ENCODE peak calls at places on chromosome X, in nine cellular contexts. One of them, this sample, is unnamed.

GRCh38 chrX:3962511-3963350 is 249.3 kb upstream of the PRKX start:
- DNase-seq in T-helper 1 cell: no peak
- DNase-seq in HS-27A: no peak
- DNase-seq in stimulated activated CD8-positive, alpha-beta memory T cell treated with anti-CD3 and anti-CD28 coated beads, Interleukin-7, amount 100 ng/mL, for 48 hours: no peak
- DNase-seq in RWPE1: no peak
- DNase-seq in GF-D8: no peak
- DNase-seq in NCI-H146: peak
- DNase-seq in endothelial cell: peak
- DNase-seq in Daoy: no peak
- DNase-seq in this sample: no peak

GRCh38 chrX:151896734-151897474 is 15.8 kb upstream of the MAGEA4 start:
- DNase-seq in GF-D8: no peak
- DNase-seq in stimulated activated CD8-positive, alpha-beta memory T cell treated with anti-CD3 and anti-CD28 coated beads, Interleukin-7, amount 100 ng/mL, for 48 hours: no peak
- DNase-seq in HS-27A: peak
- DNase-seq in T-helper 1 cell: no peak
- DNase-seq in endothelial cell: no peak
- DNase-seq in NCI-H146: no peak
- DNase-seq in Daoy: peak
- DNase-seq in RWPE1: no peak
- DNase-seq in this sample: no peak

GRCh38 chrX:72554448-72555140 is 18.0 kb downstream of the HDAC8 start:
- DNase-seq in RWPE1: peak
- DNase-seq in T-helper 1 cell: no peak
- DNase-seq in Daoy: peak
- DNase-seq in NCI-H146: no peak
- DNase-seq in GF-D8: no peak
- DNase-seq in stimulated activated CD8-positive, alpha-beta memory T cell treated with anti-CD3 and anti-CD28 coated beads, Interleukin-7, amount 100 ng/mL, for 48 hours: no peak
- DNase-seq in HS-27A: no peak
- DNase-seq in endothelial cell: peak
- DNase-seq in this sample: no peak

GRCh38 chrX:41491267-41492004 is 44.3 kb downstream of the NYX start:
- DNase-seq in endothelial cell: no peak
- DNase-seq in Daoy: peak
- DNase-seq in RWPE1: peak
- DNase-seq in HS-27A: peak
- DNase-seq in stimulated activated CD8-positive, alpha-beta memory T cell treated with anti-CD3 and anti-CD28 coated beads, Interleukin-7, amount 100 ng/mL, for 48 hours: no peak
- DNase-seq in T-helper 1 cell: no peak
- DNase-seq in NCI-H146: no peak
- DNase-seq in GF-D8: no peak
- DNase-seq in this sample: no peak

GRCh38 chrX:107823456-107823855 is 2.2 kb upstream of the MID2 start:
- DNase-seq in RWPE1: no peak
- DNase-seq in Daoy: peak
- DNase-seq in stimulated activated CD8-positive, alpha-beta memory T cell treated with anti-CD3 and anti-CD28 coated beads, Interleukin-7, amount 100 ng/mL, for 48 hours: no peak
- DNase-seq in NCI-H146: no peak
- DNase-seq in endothelial cell: no peak
- DNase-seq in GF-D8: no peak
- DNase-seq in HS-27A: no peak
- DNase-seq in T-helper 1 cell: no peak
- DNase-seq in this sample: no peak

GRCh38 chrX:103253608-103254007 is 1.3 kb downstream of the TCEAL8 start:
- DNase-seq in NCI-H146: no peak
- DNase-seq in GF-D8: no peak
- DNase-seq in stimulated activated CD8-positive, alpha-beta memory T cell treated with anti-CD3 and anti-CD28 coated beads, Interleukin-7, amount 100 ng/mL, for 48 hours: no peak
- DNase-seq in Daoy: no peak
- DNase-seq in RWPE1: no peak
- DNase-seq in T-helper 1 cell: no peak
- DNase-seq in HS-27A: no peak
- DNase-seq in endothelial cell: peak
- DNase-seq in this sample: no peak

GRCh38 chrX:65407157-65407626 is 127.4 kb downstream of the LAS1L start:
- DNase-seq in T-helper 1 cell: no peak
- DNase-seq in HS-27A: no peak
- DNase-seq in GF-D8: no peak
- DNase-seq in endothelial cell: no peak
- DNase-seq in NCI-H146: no peak
- DNase-seq in Daoy: no peak
- DNase-seq in stimulated activated CD8-positive, alpha-beta memory T cell treated with anti-CD3 and anti-CD28 coated beads, Interleukin-7, amount 100 ng/mL, for 48 hours: no peak
- DNase-seq in RWPE1: no peak
- DNase-seq in this sample: no peak

GRCh38 chrX:109629310-109629709 is 4.3 kb upstream of the KCNE5 start:
- DNase-seq in Daoy: no peak
- DNase-seq in endothelial cell: no peak
- DNase-seq in GF-D8: no peak
- DNase-seq in NCI-H146: peak
- DNase-seq in RWPE1: no peak
- DNase-seq in HS-27A: no peak
- DNase-seq in T-helper 1 cell: no peak
- DNase-seq in stimulated activated CD8-positive, alpha-beta memory T cell treated with anti-CD3 and anti-CD28 coated beads, Interleukin-7, amount 100 ng/mL, for 48 hours: no peak
- DNase-seq in this sample: no peak

GRCh38 chrX:12974797-12975669 is at the start of gene TMSB4X:
- DNase-seq in endothelial cell: peak
- DNase-seq in GF-D8: peak
- DNase-seq in RWPE1: peak
- DNase-seq in stimulated activated CD8-positive, alpha-beta memory T cell treated with anti-CD3 and anti-CD28 coated beads, Interleukin-7, amount 100 ng/mL, for 48 hours: peak
- DNase-seq in NCI-H146: peak
- DNase-seq in T-helper 1 cell: peak
- DNase-seq in Daoy: peak
- DNase-seq in HS-27A: no peak
- DNase-seq in this sample: peak

GRCh38 chrX:135484636-135485289 is 35.7 kb upstream of the INTS6L start:
- DNase-seq in RWPE1: peak
- DNase-seq in NCI-H146: peak
- DNase-seq in Daoy: peak
- DNase-seq in T-helper 1 cell: peak
- DNase-seq in endothelial cell: peak
- DNase-seq in GF-D8: peak
- DNase-seq in stimulated activated CD8-positive, alpha-beta memory T cell treated with anti-CD3 and anti-CD28 coated beads, Interleukin-7, amount 100 ng/mL, for 48 hours: no peak
- DNase-seq in HS-27A: no peak
- DNase-seq in this sample: no peak

This sample was measured in HL-60.